ENCODE peak calls at places on chromosome 20, in eight cellular contexts. H is NCI-H460, Q is fibroblast of mammary gland, K is fibroblast of pulmonary artery, A is uterus, M is SW 1271, S is small intestine, E is nucleus accumbens. G is an unnamed sample.

GRCh38 chr20:63501818-63502670 is 3.2 kb upstream of the EEF1A2 start:
- DNase-seq in S (no peak), Q (no peak), A (no peak), E (no peak), H (no peak), M (no peak), K (no peak), G (no peak)

GRCh38 chr20:57629976-57630525 is 9.8 kb upstream of the ZBP1 start:
- DNase-seq in S (no peak), Q (no peak), H (no peak), K (no peak), E (no peak), A (no peak), M (no peak), G (no peak)

GRCh38 chr20:53818457-53819177 is 225.0 kb upstream of the ZNF217 start:
- DNase-seq in K (no peak), S (no peak), E (no peak), H (no peak), A (no peak), Q (no peak), M (no peak), G (no peak)

GRCh38 chr20:62382306-62383198 is 4.4 kb upstream of the RPS21 start:
- DNase-seq in K (peak; percentile 77), M (peak; percentile 84), H (peak; percentile 79), S (peak; percentile 78), Q (peak; percentile 66), E (no peak), A (peak; percentile 77), G (no peak)

GRCh38 chr20:45367126-45367525 is 4.2 kb downstream of the SYS1 start:
- DNase-seq in K (no peak), E (no peak), M (no peak), Q (no peak), H (no peak), S (no peak), A (no peak), G (no peak)

GRCh38 chr20:36745927-36746659 is at the start of gene NDRG3:
- DNase-seq in Q (peak; percentile 88), K (peak; percentile 94), A (peak; percentile 95), E (peak; percentile 50), S (peak; percentile 94), M (peak; percentile 96), H (peak; percentile 93), G (peak; percentile 81)

GRCh38 chr20:47677314-47678129 is 107.8 kb downstream of the SULF2 start:
- DNase-seq in K (peak; percentile 37), A (peak; percentile 59), Q (peak; percentile 31), E (no peak), S (peak; percentile 45), M (peak; percentile 37), H (peak; percentile 30), G (no peak)

GRCh38 chr20:57944988-57945387 is 235.2 kb upstream of the PMEPA1 start:
- DNase-seq in S (no peak), M (no peak), Q (no peak), A (no peak), K (no peak), E (no peak), H (no peak), G (no peak)

GRCh38 chr20:11454966-11455799 is 462.5 kb upstream of the BTBD3 start:
- DNase-seq in S (peak; percentile 64), M (peak; percentile 76), H (peak; percentile 52), A (peak; percentile 39), E (no peak), Q (peak; percentile 69), K (peak; percentile 79), G (peak; percentile 73)

GRCh38 chr20:38833857-38834164 is 28.3 kb downstream of the PPP1R16B start:
- DNase-seq in M (no peak), K (no peak), Q (no peak), E (no peak), A (no peak), H (no peak), S (no peak), G (no peak)

GRCh38 chr20:44411757-44412401 is 56.4 kb downstream of the HNF4A start:
- DNase-seq in S (no peak), H (no peak), Q (no peak), K (no peak), M (no peak), E (no peak), A (no peak), G (no peak)

GRCh38 chr20:44021900-44022299 is 107.2 kb downstream of the TOX2 start:
- DNase-seq in A (no peak), Q (peak; percentile 45), K (no peak), H (no peak), M (no peak), E (no peak), S (no peak), G (no peak)

G was measured in HS-27A.